ENCODE peak calls at places on chromosomes 7 and 10, in nine cellular contexts. One of them, this sample, is unnamed.
A peak's percentile ranks its signal among the peaks of the same experiment; 100 is the strongest.

GRCh38 chr7:85705076-85705475 is 518.2 kb upstream of the SEMA3D start:
- DNase-seq in colonic mucosa: no peak
- DNase-seq in dorsolateral prefrontal cortex: no peak
- DNase-seq in A549: no peak
- DNase-seq in left ventricle myocardium inferior: no peak
- DNase-seq in HepG2: no peak
- DNase-seq in heart right ventricle: no peak
- DNase-seq in gastrocnemius medialis: no peak
- DNase-seq in AG04450: no peak
- DNase-seq in this sample: no peak

GRCh38 chr10:29127037-29127436 is 161.8 kb upstream of the LYZL1 start:
- DNase-seq in AG04450: no peak
- DNase-seq in gastrocnemius medialis: no peak
- DNase-seq in heart right ventricle: no peak
- DNase-seq in HepG2: no peak
- DNase-seq in colonic mucosa: no peak
- DNase-seq in dorsolateral prefrontal cortex: no peak
- DNase-seq in A549: no peak
- DNase-seq in left ventricle myocardium inferior: no peak
- DNase-seq in this sample: no peak

GRCh38 chr7:151381333-151382078 is 28.3 kb downstream of the WDR86 start:
- DNase-seq in AG04450: no peak
- DNase-seq in heart right ventricle: no peak
- DNase-seq in gastrocnemius medialis: no peak
- DNase-seq in left ventricle myocardium inferior: no peak
- DNase-seq in HepG2: no peak
- DNase-seq in dorsolateral prefrontal cortex: no peak
- DNase-seq in A549: no peak
- DNase-seq in colonic mucosa: no peak
- DNase-seq in this sample: peak; percentile 76

GRCh38 chr10:27537166-27537565 is 33.1 kb downstream of the RAB18 start:
- DNase-seq in HepG2: no peak
- DNase-seq in colonic mucosa: no peak
- DNase-seq in A549: no peak
- DNase-seq in AG04450: no peak
- DNase-seq in gastrocnemius medialis: no peak
- DNase-seq in left ventricle myocardium inferior: no peak
- DNase-seq in dorsolateral prefrontal cortex: no peak
- DNase-seq in heart right ventricle: no peak
- DNase-seq in this sample: no peak

GRCh38 chr10:103884681-103885139 is 29.3 kb upstream of the SH3PXD2A start:
- DNase-seq in dorsolateral prefrontal cortex: no peak
- DNase-seq in A549: peak; percentile 76
- DNase-seq in left ventricle myocardium inferior: no peak
- DNase-seq in heart right ventricle: peak; percentile 32
- DNase-seq in HepG2: peak; percentile 53
- DNase-seq in gastrocnemius medialis: no peak
- DNase-seq in colonic mucosa: peak; percentile 56
- DNase-seq in AG04450: no peak
- DNase-seq in this sample: no peak

GRCh38 chr7:38568497-38568896 is 62.7 kb downstream of the AMPH start:
- DNase-seq in AG04450: no peak
- DNase-seq in dorsolateral prefrontal cortex: no peak
- DNase-seq in gastrocnemius medialis: no peak
- DNase-seq in colonic mucosa: no peak
- DNase-seq in HepG2: no peak
- DNase-seq in A549: no peak
- DNase-seq in heart right ventricle: no peak
- DNase-seq in left ventricle myocardium inferior: no peak
- DNase-seq in this sample: no peak

GRCh38 chr7:25517906-25518305 is 289.6 kb upstream of the NPVF start:
- DNase-seq in AG04450: no peak
- DNase-seq in HepG2: no peak
- DNase-seq in A549: no peak
- DNase-seq in colonic mucosa: no peak
- DNase-seq in gastrocnemius medialis: no peak
- DNase-seq in heart right ventricle: no peak
- DNase-seq in left ventricle myocardium inferior: no peak
- DNase-seq in dorsolateral prefrontal cortex: no peak
- DNase-seq in this sample: no peak

GRCh38 chr10:1715821-1716220 is 21.5 kb downstream of the ADARB2 start:
- DNase-seq in heart right ventricle: no peak
- DNase-seq in AG04450: no peak
- DNase-seq in gastrocnemius medialis: no peak
- DNase-seq in dorsolateral prefrontal cortex: no peak
- DNase-seq in left ventricle myocardium inferior: no peak
- DNase-seq in HepG2: no peak
- DNase-seq in colonic mucosa: no peak
- DNase-seq in A549: peak; percentile 31
- DNase-seq in this sample: no peak

GRCh38 chr10:25130911-25131310 is 43.9 kb upstream of the GPR158 start:
- DNase-seq in gastrocnemius medialis: no peak
- DNase-seq in A549: no peak
- DNase-seq in dorsolateral prefrontal cortex: no peak
- DNase-seq in left ventricle myocardium inferior: no peak
- DNase-seq in heart right ventricle: no peak
- DNase-seq in AG04450: no peak
- DNase-seq in colonic mucosa: no peak
- DNase-seq in HepG2: no peak
- DNase-seq in this sample: no peak

GRCh38 chr10:77899690-77900089 is 26.9 kb downstream of the DLG5 start:
- DNase-seq in dorsolateral prefrontal cortex: no peak
- DNase-seq in A549: no peak
- DNase-seq in AG04450: no peak
- DNase-seq in gastrocnemius medialis: no peak
- DNase-seq in heart right ventricle: no peak
- DNase-seq in left ventricle myocardium inferior: no peak
- DNase-seq in HepG2: no peak
- DNase-seq in colonic mucosa: no peak
- DNase-seq in this sample: no peak

GRCh38 chr10:123888751-123889150 is 2.9 kb downstream of the CPXM2 start:
- DNase-seq in colonic mucosa: no peak
- DNase-seq in dorsolateral prefrontal cortex: no peak
- DNase-seq in A549: no peak
- DNase-seq in HepG2: no peak
- DNase-seq in left ventricle myocardium inferior: no peak
- DNase-seq in gastrocnemius medialis: no peak
- DNase-seq in AG04450: no peak
- DNase-seq in heart right ventricle: no peak
- DNase-seq in this sample: no peak

GRCh38 chr10:22436526-22436892 is 91.2 kb downstream of the SPAG6 start:
- DNase-seq in A549: no peak
- DNase-seq in left ventricle myocardium inferior: no peak
- DNase-seq in heart right ventricle: no peak
- DNase-seq in HepG2: no peak
- DNase-seq in dorsolateral prefrontal cortex: no peak
- DNase-seq in colonic mucosa: no peak
- DNase-seq in AG04450: no peak
- DNase-seq in gastrocnemius medialis: no peak
- DNase-seq in this sample: no peak

GRCh38 chr7:12062062-12062461 is 149.0 kb upstream of the TMEM106B start:
- DNase-seq in left ventricle myocardium inferior: no peak
- DNase-seq in AG04450: no peak
- DNase-seq in gastrocnemius medialis: no peak
- DNase-seq in HepG2: no peak
- DNase-seq in A549: no peak
- DNase-seq in colonic mucosa: no peak
- DNase-seq in dorsolateral prefrontal cortex: no peak
- DNase-seq in heart right ventricle: no peak
- DNase-seq in this sample: no peak

GRCh38 chr10:23158370-23158769 is 33.7 kb upstream of the PTF1A start:
- DNase-seq in AG04450: peak; percentile 30
- DNase-seq in left ventricle myocardium inferior: no peak
- DNase-seq in heart right ventricle: peak; percentile 19
- DNase-seq in A549: peak; percentile 78
- DNase-seq in gastrocnemius medialis: no peak
- DNase-seq in colonic mucosa: peak; percentile 36
- DNase-seq in dorsolateral prefrontal cortex: peak; percentile 49
- DNase-seq in HepG2: peak; percentile 55
- DNase-seq in this sample: no peak

GRCh38 chr7:144384071-144384470 is 19.4 kb downstream of the NOBOX start:
- DNase-seq in gastrocnemius medialis: no peak
- DNase-seq in HepG2: peak; percentile 8
- DNase-seq in heart right ventricle: no peak
- DNase-seq in AG04450: no peak
- DNase-seq in A549: peak; percentile 21
- DNase-seq in dorsolateral prefrontal cortex: no peak
- DNase-seq in colonic mucosa: peak; percentile 46
- DNase-seq in left ventricle myocardium inferior: no peak
- DNase-seq in this sample: no peak

GRCh38 chr7:66430164-66430545 is 198.5 kb upstream of the KCTD7 start:
- DNase-seq in left ventricle myocardium inferior: no peak
- DNase-seq in colonic mucosa: no peak
- DNase-seq in AG04450: no peak
- DNase-seq in gastrocnemius medialis: no peak
- DNase-seq in A549: no peak
- DNase-seq in HepG2: peak; percentile 3
- DNase-seq in dorsolateral prefrontal cortex: no peak
- DNase-seq in heart right ventricle: no peak
- DNase-seq in this sample: no peak

GRCh38 chr7:27130540-27131389 is at the start of gene HOXA4:
- DNase-seq in dorsolateral prefrontal cortex: no peak
- DNase-seq in A549: no peak
- DNase-seq in gastrocnemius medialis: peak; percentile 93
- DNase-seq in left ventricle myocardium inferior: peak; percentile 76
- DNase-seq in HepG2: peak; percentile 77
- DNase-seq in AG04450: no peak
- DNase-seq in colonic mucosa: peak; percentile 96
- DNase-seq in heart right ventricle: peak; percentile 63
- DNase-seq in this sample: peak; percentile 92

GRCh38 chr10:125159932-125160855 is at the start of gene CTBP2:
- DNase-seq in colonic mucosa: peak; percentile 64
- DNase-seq in left ventricle myocardium inferior: peak; percentile 64
- DNase-seq in AG04450: no peak
- DNase-seq in heart right ventricle: peak; percentile 65
- DNase-seq in dorsolateral prefrontal cortex: no peak
- DNase-seq in gastrocnemius medialis: peak; percentile 58
- DNase-seq in HepG2: no peak
- DNase-seq in A549: peak; percentile 56
- DNase-seq in this sample: peak; percentile 66

DNA sequence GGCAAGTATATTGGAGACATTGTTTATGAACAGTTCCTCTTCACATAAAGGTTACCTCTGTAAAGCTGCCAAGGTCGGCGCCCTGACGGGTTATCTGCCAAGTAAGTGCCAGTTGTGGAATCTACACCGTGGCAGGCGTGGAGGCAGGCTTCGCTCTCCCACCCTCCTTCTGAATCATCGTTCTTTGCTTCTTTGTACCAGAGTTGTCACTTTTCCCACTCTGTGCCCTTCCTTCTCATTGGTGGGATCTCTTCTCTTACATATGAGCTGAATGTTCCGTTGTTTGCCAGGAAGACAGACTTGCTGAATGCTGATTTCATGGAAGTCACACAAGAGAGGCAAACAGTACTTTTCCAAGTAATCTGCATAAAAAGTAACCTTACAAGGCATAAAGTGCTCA is 40.6 kb upstream of the PTPRZ1 start:
- DNase-seq in AG04450: no peak
- DNase-seq in HepG2: no peak
- DNase-seq in dorsolateral prefrontal cortex: peak; percentile 58
- DNase-seq in heart right ventricle: no peak
- DNase-seq in colonic mucosa: no peak
- DNase-seq in gastrocnemius medialis: no peak
- DNase-seq in left ventricle myocardium inferior: no peak
- DNase-seq in A549: no peak
- DNase-seq in this sample: no peak
- H3K27ac ChIP-seq in AG04450: no peak overlapping the region
- H3K27ac ChIP-seq in HepG2: no peak overlapping the region
- H3K27ac ChIP-seq in dorsolateral prefrontal cortex: no peak overlapping the region
- H3K27ac ChIP-seq in heart right ventricle: no peak overlapping the region
- H3K27ac ChIP-seq in colonic mucosa: no peak overlapping the region
- H3K27ac ChIP-seq in gastrocnemius medialis: no peak overlapping the region
- H3K27ac ChIP-seq in left ventricle myocardium inferior: no peak overlapping the region
- H3K27ac ChIP-seq in A549: no peak overlapping the region
- H3K27ac ChIP-seq in this sample: no peak overlapping the region

GRCh38 chr7:55250313-55250712 is 114.8 kb upstream of the LANCL2 start:
- DNase-seq in colonic mucosa: peak; percentile 56
- DNase-seq in dorsolateral prefrontal cortex: no peak
- DNase-seq in A549: peak; percentile 65
- DNase-seq in gastrocnemius medialis: no peak
- DNase-seq in left ventricle myocardium inferior: no peak
- DNase-seq in AG04450: no peak
- DNase-seq in HepG2: peak; percentile 47
- DNase-seq in heart right ventricle: no peak
- DNase-seq in this sample: no peak
- TF ChIP-seq CTCF in colonic mucosa: peak; percentile 69
- TF ChIP-seq CTCF in dorsolateral prefrontal cortex: peak; percentile 19
- TF ChIP-seq CTCF in A549: peak; percentile 56
- TF ChIP-seq CTCF in gastrocnemius medialis: no peak
- TF ChIP-seq CTCF in left ventricle myocardium inferior: peak; percentile 63
- TF ChIP-seq CTCF in AG04450: peak; percentile 50
- TF ChIP-seq CTCF in HepG2: peak; percentile 69
- TF ChIP-seq CTCF in heart right ventricle: peak; percentile 48
- TF ChIP-seq CTCF in this sample: peak; percentile 37

GRCh38 chr7:2864204-2864985 is 20.3 kb upstream of the GNA12 start:
- DNase-seq in colonic mucosa: no peak
- DNase-seq in gastrocnemius medialis: no peak
- DNase-seq in heart right ventricle: no peak
- DNase-seq in AG04450: no peak
- DNase-seq in left ventricle myocardium inferior: no peak
- DNase-seq in dorsolateral prefrontal cortex: no peak
- DNase-seq in HepG2: peak; percentile 59
- DNase-seq in A549: no peak
- DNase-seq in this sample: no peak
- H3K4me3 ChIP-seq in colonic mucosa: no peak overlapping the region
- H3K4me3 ChIP-seq in gastrocnemius medialis: peak overlapping the region; percentile 16
- H3K4me3 ChIP-seq in heart right ventricle: peak overlapping the region; percentile 16
- H3K4me3 ChIP-seq in AG04450: no peak overlapping the region
- H3K4me3 ChIP-seq in left ventricle myocardium inferior: peak overlapping the region; percentile 44
- H3K4me3 ChIP-seq in dorsolateral prefrontal cortex: no peak overlapping the region
- H3K4me3 ChIP-seq in HepG2: peak overlapping the region; percentile 74
- H3K4me3 ChIP-seq in A549: no peak overlapping the region
- H3K4me3 ChIP-seq in this sample: peak overlapping the region; percentile 10

DNA sequence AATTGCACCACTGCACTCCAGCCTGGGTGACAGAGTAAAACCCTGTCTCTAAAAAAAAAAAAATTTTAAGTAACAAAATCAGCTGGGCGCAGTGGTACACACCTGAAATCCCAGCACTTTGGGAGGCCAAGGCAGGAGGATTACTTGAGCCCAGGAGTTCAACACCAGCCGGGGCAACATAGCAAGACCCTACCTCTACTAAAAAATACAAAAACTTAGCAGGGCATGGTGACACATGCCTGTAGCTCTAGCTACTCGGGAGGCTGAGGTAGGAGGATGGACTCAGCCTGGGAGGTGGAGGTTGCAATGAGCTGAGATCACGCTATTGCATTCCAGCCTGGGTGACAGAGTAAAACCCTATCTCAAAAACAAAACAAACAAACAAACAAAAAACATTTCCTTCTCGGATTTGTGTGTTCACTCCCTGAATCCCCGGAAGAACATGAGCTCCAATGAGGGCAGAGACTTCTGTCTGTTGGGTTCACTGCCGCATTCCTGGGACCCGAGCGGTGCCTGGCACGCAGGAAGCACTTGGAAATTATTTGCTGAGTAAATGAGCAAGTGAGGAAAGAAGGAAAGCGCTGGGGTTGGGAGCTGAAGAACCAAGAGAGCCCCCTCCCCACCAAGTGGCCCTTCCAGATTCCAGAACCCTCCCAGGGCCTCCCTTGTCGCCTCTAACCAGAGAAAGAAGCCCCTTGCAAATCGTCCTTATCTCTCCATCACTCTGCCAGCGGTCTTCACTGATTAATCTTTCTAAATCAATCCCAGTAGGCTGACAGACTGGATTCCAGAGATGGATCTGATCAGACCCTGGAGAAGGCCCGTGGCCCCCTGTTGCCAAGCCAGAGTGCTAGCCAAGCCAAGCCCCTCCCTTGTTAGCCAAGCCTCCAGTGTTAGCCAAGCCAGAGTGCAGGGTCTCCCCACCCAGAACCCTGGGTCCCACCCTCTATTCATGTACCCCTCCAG is 6.2 kb downstream of the TNRC18 start:
- DNase-seq in gastrocnemius medialis: no peak
- DNase-seq in AG04450: no peak
- DNase-seq in colonic mucosa: peak; percentile 36
- DNase-seq in left ventricle myocardium inferior: no peak
- DNase-seq in heart right ventricle: no peak
- DNase-seq in dorsolateral prefrontal cortex: no peak
- DNase-seq in HepG2: no peak
- DNase-seq in A549: no peak
- DNase-seq in this sample: no peak
- H3K27ac ChIP-seq in gastrocnemius medialis: peak overlapping the region; percentile 99
- H3K27ac ChIP-seq in AG04450: peak overlapping the region; percentile 52
- H3K27ac ChIP-seq in colonic mucosa: peak overlapping the region; percentile 96
- H3K27ac ChIP-seq in left ventricle myocardium inferior: peak overlapping the region; percentile 100
- H3K27ac ChIP-seq in heart right ventricle: no peak overlapping the region
- H3K27ac ChIP-seq in dorsolateral prefrontal cortex: peak overlapping the region; percentile 47
- H3K27ac ChIP-seq in HepG2: peak overlapping the region; percentile 62
- H3K27ac ChIP-seq in A549: peak overlapping the region; percentile 61
- H3K27ac ChIP-seq in this sample: peak overlapping the region; percentile 100

This sample was measured in left lung.